ENCODE peak calls at places on chromosomes 4 and X, in five cellular contexts. D is heart left ventricle, T is fibroblast of lung, V is left ventricle myocardium inferior, K is AG10803. N is an unnamed sample.
A peak's percentile ranks its signal among the peaks of the same experiment; 100 is the strongest.

GRCh38 chr4:54976682-54977081 is 148.7 kb downstream of the KDR start:
- DNase-seq in D (no peak), T (no peak), K (no peak), V (no peak), N (no peak)

GRCh38 chrX:153400146-153401132 is 711 bp downstream of the PNMA6E start:
- DNase-seq in V (no peak), T (no peak), K (no peak), D (no peak), N (no peak)

GRCh38 chr4:28267166-28267565 is 1406.5 kb downstream of the STIM2 start:
- DNase-seq in D (no peak), V (no peak), T (no peak), K (no peak), N (no peak)

GRCh38 chr4:125243835-125244397 is 70.8 kb upstream of the FAT4 start:
- DNase-seq in D (no peak), K (no peak), V (no peak), T (peak; percentile 8), N (no peak)

GRCh38 chrX:83019258-83019657 is 488.8 kb upstream of the POU3F4 start:
- DNase-seq in V (no peak), K (no peak), T (no peak), D (no peak), N (no peak)

GRCh38 chrX:107483976-107484726 is 34.7 kb downstream of the FRMPD3 start:
- DNase-seq in D (no peak), K (peak; percentile 20), V (peak; percentile 18), T (peak; percentile 15), N (no peak)

GRCh38 chr4:16199132-16199531 is 27.1 kb downstream of the TAPT1 start:
- DNase-seq in K (peak; percentile 39), V (no peak), T (peak; percentile 56), D (no peak), N (no peak)

GRCh38 chr4:147182041-147182440 is 236.4 kb upstream of the TTC29 start:
- DNase-seq in V (no peak), T (peak; percentile 28), K (no peak), D (no peak), N (no peak)

GRCh38 chr4:4791299-4791798 is 68.1 kb upstream of the MSX1 start:
- DNase-seq in D (no peak), K (peak; percentile 54), T (no peak), V (no peak), N (no peak)

GRCh38 chr4:113328514-113328913 is 279.1 kb downstream of the ANK2 start:
- DNase-seq in V (no peak), K (no peak), T (no peak), D (no peak), N (no peak)
- TF ChIP-seq CTCF in V (peak; percentile 59), K (peak; percentile 13), T (peak; percentile 45), D (peak; percentile 41), N (peak; percentile 20)

GRCh38 chr4:81038636-81039350 is 8.3 kb downstream of the BMP3 start:
- DNase-seq in V (no peak), K (no peak), T (no peak), D (no peak), N (no peak)

GRCh38 chr4:81039351-81040174 is 9.1 kb downstream of the BMP3 start:
- DNase-seq in K (no peak), V (no peak), T (no peak), D (no peak), N (no peak)

GRCh38 chr4:81042578-81043365 is 12.3 kb downstream of the BMP3 start:
- DNase-seq in T (no peak), K (no peak), D (no peak), V (no peak), N (no peak)

DNA sequence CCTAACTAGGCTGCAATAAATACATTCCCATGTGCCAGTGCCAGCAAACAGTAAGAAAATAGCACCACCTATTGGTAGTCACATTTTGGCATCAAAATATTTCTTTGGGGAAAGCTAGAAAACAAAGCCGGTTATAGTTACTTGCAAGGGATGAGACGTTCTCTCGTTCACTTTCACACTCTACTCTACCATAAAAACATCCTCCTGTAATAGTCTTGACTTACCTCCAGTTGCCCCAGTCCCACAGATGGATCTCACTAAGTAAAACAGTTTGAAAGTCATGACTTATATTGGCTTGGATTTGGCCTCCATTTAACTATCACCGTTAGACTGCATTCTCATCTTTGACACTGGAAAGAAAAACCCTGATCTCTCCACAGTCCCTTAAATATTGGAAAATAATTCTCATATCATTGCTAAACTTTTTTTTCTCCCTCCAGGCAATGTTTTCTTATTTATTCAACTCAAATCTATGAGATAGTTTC is 9.7 kb downstream of the BMP3 start:
- DNase-seq in D (no peak), K (peak; percentile 36), T (peak; percentile 56), V (no peak), N (no peak)
- TF ChIP-seq CTCF in D (peak; percentile 57), K (peak; percentile 78), T (peak; percentile 78), V (peak; percentile 62), N (peak; percentile 73)

GRCh38 chr4:80322716-80323115 is 12.8 kb upstream of the CFAP299 start:
- DNase-seq in T (peak; percentile 63), D (no peak), V (no peak), K (peak; percentile 60), N (no peak)

GRCh38 chr4:80324171-80324570 is 11.4 kb upstream of the CFAP299 start:
- DNase-seq in V (no peak), D (no peak), T (no peak), K (no peak), N (no peak)

GRCh38 chr4:80321341-80321740 is 14.2 kb upstream of the CFAP299 start:
- DNase-seq in T (no peak), V (no peak), D (peak; percentile 34), K (no peak), N (no peak)

GRCh38 chr4:80321776-80322175 is 13.8 kb upstream of the CFAP299 start:
- DNase-seq in D (no peak), K (no peak), T (no peak), V (no peak), N (no peak)
- TF ChIP-seq CTCF in D (no peak), K (no peak), T (no peak), V (no peak), N (no peak)

GRCh38 chrX:124226129-124226528 is 106.3 kb upstream of the TEX13D start:
- DNase-seq in V (no peak), D (no peak), K (no peak), T (no peak), N (no peak)

GRCh38 chrX:124229374-124229773 is 103.1 kb upstream of the TEX13D start:
- DNase-seq in D (no peak), T (no peak), K (no peak), V (no peak), N (no peak)

GRCh38 chrX:124228849-124229248 is 103.6 kb upstream of the TEX13D start:
- DNase-seq in D (no peak), V (no peak), K (no peak), T (no peak), N (no peak)

GRCh38 chrX:124217289-124218251 is 114.9 kb upstream of the TEX13D start:
- DNase-seq in K (peak; percentile 22), V (no peak), D (no peak), T (no peak), N (no peak)

GRCh38 chrX:124223524-124223923 is 108.9 kb upstream of the TEX13D start:
- DNase-seq in K (no peak), D (no peak), V (no peak), T (no peak), N (no peak)
- TF ChIP-seq CTCF in K (no peak), D (no peak), V (peak; percentile 27), T (no peak), N (no peak)

GRCh38 chr4:165207016-165207430 is 338 bp upstream of the KLHL2 start:
- DNase-seq in D (no peak), T (peak; percentile 35), V (no peak), K (no peak), N (no peak)
- TF ChIP-seq CTCF in D (no peak), T (no peak), V (no peak), K (no peak), N (no peak)

DNA sequence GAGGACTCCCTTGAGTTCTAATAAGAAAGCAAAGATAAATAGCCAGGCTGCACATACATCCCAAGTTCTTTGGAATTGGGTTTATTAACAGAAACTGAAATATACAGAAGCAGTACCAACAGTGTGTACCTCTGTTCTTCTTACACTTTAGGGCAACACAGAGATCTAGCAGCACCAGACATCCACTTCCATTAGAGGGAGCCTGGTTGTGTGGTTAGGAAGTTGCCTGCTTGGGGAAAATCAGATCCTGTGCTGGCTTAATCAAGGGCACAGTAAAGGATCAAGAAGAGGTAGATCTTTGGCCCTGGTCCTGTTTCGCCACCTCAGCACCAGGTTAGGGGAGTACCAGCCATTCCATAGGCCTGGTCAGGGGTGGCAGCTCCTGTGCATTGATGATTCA is 231.1 kb upstream of the ARHGAP24 start:
- DNase-seq in T (no peak), K (peak; percentile 1), V (no peak), D (no peak), N (no peak)
- TF ChIP-seq CTCF in T (no peak), K (peak; percentile 23), V (peak; percentile 20), D (peak; percentile 23), N (no peak)

N was measured in AG09319.